ENCODE peak calls at places on chromosomes 7 and 10, in ten cellular contexts. F, C, J, B, N, T, U, H, A and G are unnamed samples.

GRCh38 chr10:69512901-69513300 is 60.3 kb downstream of the NEUROG3 start:
- DNase-seq in B (no peak), F (no peak), T (no peak), A (no peak), N (peak; percentile 74), H (no peak), C (no peak), U (no peak), J (no peak), G (no peak)

GRCh38 chr10:81981724-81982123 is 106.7 kb downstream of the NRG3 start:
- DNase-seq in A (no peak), J (no peak), H (no peak), F (no peak), T (no peak), N (no peak), B (no peak), C (no peak), U (no peak), G (no peak)

GRCh38 chr10:100981178-100981710 is 6.1 kb downstream of the MRPL43 start:
- DNase-seq in F (no peak), J (no peak), H (no peak), U (no peak), C (no peak), A (no peak), T (no peak), N (no peak), B (no peak), G (no peak)

GRCh38 chr7:1314021-1314907 is 81.6 kb downstream of the UNCX start:
- DNase-seq in N (no peak), F (no peak), H (no peak), T (no peak), U (no peak), J (no peak), C (no peak), A (no peak), B (no peak), G (no peak)

GRCh38 chr7:75815381-75816046 is 1.9 kb upstream of the CCL24 start:
- DNase-seq in F (no peak), U (no peak), A (no peak), J (no peak), H (no peak), N (no peak), T (no peak), B (no peak), C (no peak), G (no peak)

GRCh38 chr7:33093266-33093665 is 15.9 kb downstream of the RP9 start:
- DNase-seq in F (no peak), A (no peak), C (no peak), H (no peak), J (no peak), N (no peak), B (no peak), T (no peak), U (no peak), G (no peak)

GRCh38 chr7:40697653-40698052 is 562.8 kb downstream of the SUGCT start:
- DNase-seq in N (peak; percentile 50), H (no peak), T (no peak), A (no peak), B (no peak), F (no peak), J (no peak), U (no peak), C (no peak), G (no peak)

GRCh38 chr10:49005270-49005669 is 65.6 kb upstream of the LRRC18 start:
- DNase-seq in F (no peak), B (no peak), H (no peak), N (no peak), C (no peak), T (no peak), J (no peak), U (no peak), A (no peak), G (no peak)

GRCh38 chr10:113788604-113789083 is 37.2 kb downstream of the PLEKHS1 start:
- DNase-seq in A (peak; percentile 55), H (peak; percentile 16), F (no peak), C (peak; percentile 40), T (no peak), B (peak; percentile 17), U (no peak), J (peak; percentile 32), N (peak; percentile 98), G (no peak)

GRCh38 chr7:154684651-154685563 is 318.0 kb downstream of the PAXIP1 start:
- DNase-seq in H (no peak), F (no peak), A (no peak), N (no peak), U (no peak), C (no peak), T (no peak), B (no peak), J (no peak), G (no peak)

GRCh38 chr7:38655833-38656774 is 24.9 kb upstream of the AMPH start:
- DNase-seq in N (no peak), U (no peak), H (no peak), F (no peak), C (no peak), A (no peak), J (no peak), T (no peak), B (no peak), G (no peak)

GRCh38 chr7:43645699-43646226 is 62.9 kb downstream of the STK17A start:
- DNase-seq in F (no peak), A (no peak), B (no peak), H (no peak), J (no peak), T (no peak), U (no peak), N (no peak), C (no peak), G (no peak)

GRCh38 chr10:35335718-35336083 is 608 bp upstream of the CCNY start:
- DNase-seq in H (no peak), N (no peak), B (no peak), U (no peak), T (no peak), F (peak; percentile 51), C (peak; percentile 25), A (no peak), J (no peak), G (no peak)

GRCh38 chr7:142784096-142784495 is 13.3 kb downstream of the PRSS2 start:
- DNase-seq in N (no peak), A (no peak), B (no peak), H (no peak), F (no peak), U (no peak), T (no peak), C (no peak), J (no peak), G (no peak)

GRCh38 chr10:21823617-21824016 is 179.9 kb downstream of the DNAJC1 start:
- DNase-seq in J (no peak), C (no peak), H (no peak), N (no peak), B (no peak), F (no peak), U (no peak), T (no peak), A (no peak), G (no peak)

GRCh38 chr10:53406532-53406931 is 633.9 kb upstream of the MBL2 start:
- DNase-seq in N (no peak), T (no peak), C (no peak), A (no peak), J (no peak), H (no peak), B (no peak), F (no peak), U (no peak), G (no peak)

GRCh38 chr10:520402-520787 is 169.1 kb downstream of the DIP2C start:
- DNase-seq in C (no peak), H (no peak), B (peak; percentile 64), T (no peak), U (no peak), J (no peak), F (no peak), A (no peak), N (peak; percentile 79), G (no peak)

GRCh38 chr7:50353201-50353600 is 48.7 kb downstream of the IKZF1 start:
- DNase-seq in U (no peak), A (no peak), T (no peak), J (no peak), N (no peak), C (no peak), F (no peak), H (no peak), B (no peak), G (no peak)
- H3K36me3 ChIP-seq in U (peaks cover 27% of the 10 kb centered on the region), A (no peaks in the 10 kb centered on the region), T (no peaks in the 10 kb centered on the region), J (no peaks in the 10 kb centered on the region), N (no peaks in the 10 kb centered on the region), C (no peaks in the 10 kb centered on the region), F (peaks cover 47% of the 10 kb centered on the region), H (no peaks in the 10 kb centered on the region), B (no peaks in the 10 kb centered on the region), G (peaks cover 38% of the 10 kb centered on the region)

GRCh38 chr7:129334473-129334872 is 99.8 kb upstream of the STRIP2 start:
- DNase-seq in H (no peak), J (no peak), T (no peak), A (no peak), C (no peak), U (no peak), F (no peak), B (no peak), N (no peak), G (no peak)
- H3K4me3 ChIP-seq in H (no peak overlapping the region), J (no peak overlapping the region), T (no peak overlapping the region), A (no peak overlapping the region), C (no peak overlapping the region), U (no peak overlapping the region), F (no peak overlapping the region), B (no peak overlapping the region), N (no peak overlapping the region), G (no peak overlapping the region)

GRCh38 chr7:16697507-16698199 is 51.7 kb downstream of the BZW2 start:
- DNase-seq in J (no peak), T (no peak), A (no peak), F (no peak), U (no peak), B (no peak), H (no peak), N (no peak), C (no peak), G (no peak)

GRCh38 chr7:16698200-16698910 is 52.4 kb downstream of the BZW2 start:
- DNase-seq in N (no peak), F (no peak), T (no peak), U (no peak), B (no peak), H (no peak), A (no peak), C (no peak), J (no peak), G (no peak)

DNA sequence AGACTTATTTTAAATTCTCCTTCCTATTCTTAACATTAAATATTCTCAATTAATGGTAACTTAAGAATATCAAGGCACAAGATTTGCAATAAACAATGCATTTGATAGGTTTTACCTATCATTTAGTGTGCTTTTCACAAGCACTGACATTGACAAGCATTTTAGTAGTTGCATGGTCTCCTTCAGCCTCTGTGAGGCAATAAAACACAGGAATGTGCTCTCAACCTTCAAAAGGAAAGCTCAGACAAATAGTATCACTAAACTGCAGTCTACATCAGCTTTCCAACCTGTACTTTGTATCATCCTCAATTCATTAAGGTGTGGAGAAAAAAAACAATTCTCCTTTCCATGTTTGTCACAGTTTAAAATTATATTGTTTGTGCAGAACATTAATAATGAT is 51.1 kb upstream of the TSPAN13 start:
- DNase-seq in N (no peak), A (no peak), J (no peak), F (no peak), B (no peak), C (peak; percentile 19), T (no peak), H (no peak), U (no peak), G (no peak)
- H3K36me3 ChIP-seq in N (peaks cover 20% of the 10 kb centered on the region), A (no peaks in the 10 kb centered on the region), J (peaks cover 28% of the 10 kb centered on the region), F (peaks cover 47% of the 10 kb centered on the region), B (no peaks in the 10 kb centered on the region), C (peaks cover 2% of the 10 kb centered on the region), T (peaks cover 97% of the 10 kb centered on the region), H (peaks cover 4% of the 10 kb centered on the region), U (peaks cover 26% of the 10 kb centered on the region), G (peaks cover 31% of the 10 kb centered on the region)

GRCh38 chr7:65749518-65749917 is 123.4 kb upstream of the VKORC1L1 start:
- DNase-seq in A (no peak), C (no peak), N (no peak), T (no peak), F (no peak), B (no peak), U (no peak), H (no peak), J (no peak), G (no peak)
- H3K4me3 ChIP-seq in A (no peak overlapping the region), C (no peak overlapping the region), N (no peak overlapping the region), T (no peak overlapping the region), F (no peak overlapping the region), B (no peak overlapping the region), U (no peak overlapping the region), H (peak overlapping the region; percentile 99), J (no peak overlapping the region), G (no peak overlapping the region)